ENCODE peak calls at places on chromosome 4, in eight cellular contexts. One of them, this sample, is unnamed.
A peak's percentile ranks its signal among the peaks of the same experiment; 100 is the strongest.

GRCh38 chr4:55184600-55185523 is 59.5 kb upstream of the KDR start:
- DNase-seq in spleen: no peak
- DNase-seq in GF-D8: no peak
- DNase-seq in epithelial cell of esophagus: peak; percentile 82
- DNase-seq in lower leg skin: no peak
- DNase-seq in endothelial cell of umbilical vein: no peak
- DNase-seq in kidney tubule cell: peak; percentile 24
- DNase-seq in mesendoderm: peak; percentile 75
- DNase-seq in this sample: peak; percentile 13

GRCh38 chr4:1246901-1247810 is 1.8 kb downstream of the CTBP1 start:
- DNase-seq in spleen: peak; percentile 85
- DNase-seq in GF-D8: peak; percentile 3
- DNase-seq in epithelial cell of esophagus: peak; percentile 21
- DNase-seq in lower leg skin: peak; percentile 87
- DNase-seq in endothelial cell of umbilical vein: no peak
- DNase-seq in kidney tubule cell: peak; percentile 14
- DNase-seq in mesendoderm: peak; percentile 13
- DNase-seq in this sample: peak; percentile 62

GRCh38 chr4:99886146-99886545 is 8.1 kb downstream of the LAMTOR3 start:
- DNase-seq in spleen: no peak
- DNase-seq in GF-D8: no peak
- DNase-seq in epithelial cell of esophagus: no peak
- DNase-seq in lower leg skin: no peak
- DNase-seq in endothelial cell of umbilical vein: no peak
- DNase-seq in kidney tubule cell: no peak
- DNase-seq in mesendoderm: no peak
- DNase-seq in this sample: no peak

GRCh38 chr4:174702974-174703478 is 126.0 kb downstream of the GLRA3 start:
- DNase-seq in spleen: no peak
- DNase-seq in GF-D8: no peak
- DNase-seq in epithelial cell of esophagus: no peak
- DNase-seq in lower leg skin: no peak
- DNase-seq in endothelial cell of umbilical vein: no peak
- DNase-seq in kidney tubule cell: peak; percentile 10
- DNase-seq in mesendoderm: peak; percentile 50
- DNase-seq in this sample: no peak

GRCh38 chr4:9970399-9971011 is 50.8 kb downstream of the SLC2A9 start:
- DNase-seq in spleen: no peak
- DNase-seq in GF-D8: no peak
- DNase-seq in epithelial cell of esophagus: no peak
- DNase-seq in lower leg skin: no peak
- DNase-seq in endothelial cell of umbilical vein: no peak
- DNase-seq in kidney tubule cell: no peak
- DNase-seq in mesendoderm: no peak
- DNase-seq in this sample: no peak

GRCh38 chr4:79673898-79674297 is 265.9 kb upstream of the GK2 start:
- DNase-seq in spleen: no peak
- DNase-seq in GF-D8: peak; percentile 80
- DNase-seq in epithelial cell of esophagus: no peak
- DNase-seq in lower leg skin: no peak
- DNase-seq in endothelial cell of umbilical vein: no peak
- DNase-seq in kidney tubule cell: no peak
- DNase-seq in mesendoderm: no peak
- DNase-seq in this sample: no peak

GRCh38 chr4:7334521-7335275 is 100.0 kb downstream of the PSAPL1 start:
- DNase-seq in spleen: peak; percentile 65
- DNase-seq in GF-D8: no peak
- DNase-seq in epithelial cell of esophagus: no peak
- DNase-seq in lower leg skin: no peak
- DNase-seq in endothelial cell of umbilical vein: no peak
- DNase-seq in kidney tubule cell: no peak
- DNase-seq in mesendoderm: no peak
- DNase-seq in this sample: no peak

GRCh38 chr4:7287918-7288280 is 95.6 kb downstream of the SORCS2 start:
- DNase-seq in spleen: no peak
- DNase-seq in GF-D8: no peak
- DNase-seq in epithelial cell of esophagus: no peak
- DNase-seq in lower leg skin: no peak
- DNase-seq in endothelial cell of umbilical vein: no peak
- DNase-seq in kidney tubule cell: no peak
- DNase-seq in mesendoderm: no peak
- DNase-seq in this sample: no peak

GRCh38 chr4:108166441-108167315 is 2.1 kb downstream of the LEF1 start:
- DNase-seq in spleen: peak; percentile 81
- DNase-seq in GF-D8: no peak
- DNase-seq in epithelial cell of esophagus: no peak
- DNase-seq in lower leg skin: no peak
- DNase-seq in endothelial cell of umbilical vein: no peak
- DNase-seq in kidney tubule cell: no peak
- DNase-seq in mesendoderm: peak; percentile 88
- DNase-seq in this sample: no peak

This sample was measured in GM12891.